ENCODE peak calls at places on chromosomes 2 and 18, in seven cellular contexts. D, Q, V, R, B, W and Y are unnamed samples.

GRCh38 chr2:12303181-12304030 is 413.3 kb upstream of the TRIB2 start:
- DNase-seq in D (no peak), Q (peak), V (peak), R (no peak), B (no peak), W (no peak), Y (no peak)

GRCh38 chr2:219291910-219292490 is 12.8 kb downstream of the DNAJB2 start:
- DNase-seq in D (no peak), Q (no peak), V (no peak), R (no peak), B (no peak), W (no peak), Y (no peak)

GRCh38 chr2:231590614-231591013 is 2.0 kb upstream of the TEX44 start:
- DNase-seq in D (no peak), Q (no peak), V (no peak), R (no peak), B (no peak), W (no peak), Y (no peak)

GRCh38 chr2:66850406-66850805 is 415.5 kb downstream of the MEIS1 start:
- DNase-seq in D (no peak), Q (no peak), V (no peak), R (no peak), B (no peak), W (no peak), Y (no peak)

GRCh38 chr2:60479226-60480088 is 74.0 kb downstream of the BCL11A start:
- DNase-seq in D (no peak), Q (no peak), V (no peak), R (no peak), B (no peak), W (no peak), Y (no peak)

GRCh38 chr2:111071480-111072143 is 49.1 kb upstream of the BCL2L11 start:
- DNase-seq in D (no peak), Q (peak), V (peak), R (no peak), B (no peak), W (no peak), Y (peak)

GRCh38 chr18:75408554-75409506 is 18.7 kb downstream of the SMIM21 start:
- DNase-seq in D (no peak), Q (peak), V (peak), R (no peak), B (no peak), W (peak), Y (no peak)

GRCh38 chr2:53108246-53108645 is 659.4 kb upstream of the CHAC2 start:
- DNase-seq in D (no peak), Q (no peak), V (no peak), R (no peak), B (no peak), W (no peak), Y (no peak)

GRCh38 chr18:5253910-5254309 is 41.6 kb downstream of the ZBTB14 start:
- DNase-seq in D (no peak), Q (no peak), V (no peak), R (no peak), B (no peak), W (no peak), Y (no peak)

GRCh38 chr2:178530625-178531142 is 50.4 kb downstream of the PLEKHA3 start:
- DNase-seq in D (no peak), Q (no peak), V (no peak), R (no peak), B (no peak), W (peak), Y (no peak)

GRCh38 chr2:121245120-121245820 is 39.7 kb downstream of the TFCP2L1 start:
- DNase-seq in D (no peak), Q (no peak), V (no peak), R (no peak), B (no peak), W (no peak), Y (no peak)

GRCh38 chr2:37652199-37652640 is 19.2 kb downstream of the CDC42EP3 start:
- DNase-seq in D (no peak), Q (peak), V (peak), R (no peak), B (no peak), W (no peak), Y (no peak)